ENCODE peak calls at places on chromosomes 5 and 9, in five cellular contexts. G is body of pancreas, R is NCI-H1105, H is MCF 10A, O is AG04450. Q is an unnamed sample.

GRCh38 chr9:121785673-121786542 is 134.5 kb downstream of the DAB2IP start:
- DNase-seq in G (no peak), R (no peak), H (no peak), O (no peak), Q (no peak)

GRCh38 chr5:5288236-5288635 is 134.2 kb upstream of the ICE1 start:
- DNase-seq in G (no peak), R (no peak), H (no peak), O (no peak), Q (no peak)

GRCh38 chr9:34555435-34556230 is 32.8 kb upstream of the ENHO start:
- DNase-seq in G (no peak), R (no peak), H (no peak), O (no peak), Q (no peak)

GRCh38 chr9:106023455-106023854 is 329.1 kb downstream of the TMEM38B start:
- DNase-seq in G (no peak), R (no peak), H (no peak), O (no peak), Q (no peak)

GRCh38 chr9:82255533-82255932 is 267.0 kb downstream of the SPATA31D1 start:
- DNase-seq in G (no peak), R (peak), H (no peak), O (no peak), Q (no peak)

GRCh38 chr9:76652894-76653293 is 111.3 kb upstream of the PCA3 start:
- DNase-seq in G (no peak), R (no peak), H (no peak), O (no peak), Q (no peak)

GRCh38 chr5:41071975-41072374 is 833 bp upstream of the MROH2B start:
- DNase-seq in G (no peak), R (no peak), H (peak), O (peak), Q (peak)

GRCh38 chr9:121984726-121985402 is 108.2 kb downstream of the TTLL11 start:
- DNase-seq in G (no peak), R (no peak), H (no peak), O (peak), Q (peak)